ENCODE peak calls at places on chromosome 16, in eight cellular contexts. One of them, this sample, is unnamed.

GRCh38 chr16:14180431-14181059 is 109.4 kb downstream of the MRTFB start:
- DNase-seq in tibial nerve: no peak
- DNase-seq in caudate nucleus: no peak
- DNase-seq in substantia nigra: no peak
- DNase-seq in hepatocyte: no peak
- DNase-seq in PC-9: no peak
- DNase-seq in RWPE2: no peak
- DNase-seq in heart left ventricle: no peak
- DNase-seq in this sample: no peak

GRCh38 chr16:57278494-57278893 is 6.0 kb downstream of the PLLP start:
- DNase-seq in tibial nerve: no peak
- DNase-seq in caudate nucleus: peak
- DNase-seq in substantia nigra: peak
- DNase-seq in hepatocyte: no peak
- DNase-seq in PC-9: no peak
- DNase-seq in RWPE2: no peak
- DNase-seq in heart left ventricle: no peak
- DNase-seq in this sample: no peak

GRCh38 chr16:20675488-20676267 is 21.8 kb downstream of the ACSM1 start:
- DNase-seq in tibial nerve: no peak
- DNase-seq in caudate nucleus: no peak
- DNase-seq in substantia nigra: no peak
- DNase-seq in hepatocyte: peak
- DNase-seq in PC-9: peak
- DNase-seq in RWPE2: no peak
- DNase-seq in heart left ventricle: no peak
- DNase-seq in this sample: peak

GRCh38 chr16:48194828-48195566 is 39.2 kb upstream of the ABCC12 start:
- DNase-seq in tibial nerve: no peak
- DNase-seq in caudate nucleus: no peak
- DNase-seq in substantia nigra: no peak
- DNase-seq in hepatocyte: peak
- DNase-seq in PC-9: peak
- DNase-seq in RWPE2: peak
- DNase-seq in heart left ventricle: no peak
- DNase-seq in this sample: no peak

GRCh38 chr16:17316005-17316404 is 154.8 kb downstream of the XYLT1 start:
- DNase-seq in tibial nerve: no peak
- DNase-seq in caudate nucleus: no peak
- DNase-seq in substantia nigra: no peak
- DNase-seq in hepatocyte: no peak
- DNase-seq in PC-9: no peak
- DNase-seq in RWPE2: no peak
- DNase-seq in heart left ventricle: no peak
- DNase-seq in this sample: no peak

GRCh38 chr16:71917900-71918299 is 22.6 kb downstream of the IST1 start:
- DNase-seq in tibial nerve: no peak
- DNase-seq in caudate nucleus: no peak
- DNase-seq in substantia nigra: no peak
- DNase-seq in hepatocyte: peak
- DNase-seq in PC-9: no peak
- DNase-seq in RWPE2: no peak
- DNase-seq in heart left ventricle: no peak
- DNase-seq in this sample: no peak

GRCh38 chr16:27920391-27920891 is 143.1 kb downstream of the GSG1L start:
- DNase-seq in tibial nerve: no peak
- DNase-seq in caudate nucleus: no peak
- DNase-seq in substantia nigra: no peak
- DNase-seq in hepatocyte: peak
- DNase-seq in PC-9: peak
- DNase-seq in RWPE2: no peak
- DNase-seq in heart left ventricle: no peak
- DNase-seq in this sample: no peak

GRCh38 chr16:58022601-58023371 is 2.8 kb upstream of the MMP15 start:
- DNase-seq in tibial nerve: no peak
- DNase-seq in caudate nucleus: peak
- DNase-seq in substantia nigra: peak
- DNase-seq in hepatocyte: peak
- DNase-seq in PC-9: no peak
- DNase-seq in RWPE2: no peak
- DNase-seq in heart left ventricle: peak
- DNase-seq in this sample: no peak

GRCh38 chr16:4588961-4589360 is 25.7 kb downstream of the UBALD1 start:
- DNase-seq in tibial nerve: no peak
- DNase-seq in caudate nucleus: no peak
- DNase-seq in substantia nigra: no peak
- DNase-seq in hepatocyte: no peak
- DNase-seq in PC-9: no peak
- DNase-seq in RWPE2: no peak
- DNase-seq in heart left ventricle: no peak
- DNase-seq in this sample: no peak

GRCh38 chr16:69132424-69133252 is at the start of the genes CHTF8 and UTP4:
- DNase-seq in tibial nerve: peak
- DNase-seq in caudate nucleus: peak
- DNase-seq in substantia nigra: peak
- DNase-seq in hepatocyte: peak
- DNase-seq in PC-9: peak
- DNase-seq in RWPE2: peak
- DNase-seq in heart left ventricle: peak
- DNase-seq in this sample: peak

GRCh38 chr16:13307255-13307654 is 405.9 kb downstream of the SHISA9 start:
- DNase-seq in tibial nerve: no peak
- DNase-seq in caudate nucleus: no peak
- DNase-seq in substantia nigra: no peak
- DNase-seq in hepatocyte: no peak
- DNase-seq in PC-9: peak
- DNase-seq in RWPE2: peak
- DNase-seq in heart left ventricle: no peak
- DNase-seq in this sample: peak

GRCh38 chr16:69522732-69523404 is 42.9 kb upstream of the NFAT5 start:
- DNase-seq in tibial nerve: no peak
- DNase-seq in caudate nucleus: no peak
- DNase-seq in substantia nigra: no peak
- DNase-seq in hepatocyte: no peak
- DNase-seq in PC-9: no peak
- DNase-seq in RWPE2: no peak
- DNase-seq in heart left ventricle: no peak
- DNase-seq in this sample: peak

GRCh38 chr16:6125483-6126259 is 1028.1 kb upstream of the EEF2KMT start:
- DNase-seq in tibial nerve: no peak
- DNase-seq in caudate nucleus: no peak
- DNase-seq in substantia nigra: no peak
- DNase-seq in hepatocyte: no peak
- DNase-seq in PC-9: no peak
- DNase-seq in RWPE2: no peak
- DNase-seq in heart left ventricle: no peak
- DNase-seq in this sample: no peak

DNA sequence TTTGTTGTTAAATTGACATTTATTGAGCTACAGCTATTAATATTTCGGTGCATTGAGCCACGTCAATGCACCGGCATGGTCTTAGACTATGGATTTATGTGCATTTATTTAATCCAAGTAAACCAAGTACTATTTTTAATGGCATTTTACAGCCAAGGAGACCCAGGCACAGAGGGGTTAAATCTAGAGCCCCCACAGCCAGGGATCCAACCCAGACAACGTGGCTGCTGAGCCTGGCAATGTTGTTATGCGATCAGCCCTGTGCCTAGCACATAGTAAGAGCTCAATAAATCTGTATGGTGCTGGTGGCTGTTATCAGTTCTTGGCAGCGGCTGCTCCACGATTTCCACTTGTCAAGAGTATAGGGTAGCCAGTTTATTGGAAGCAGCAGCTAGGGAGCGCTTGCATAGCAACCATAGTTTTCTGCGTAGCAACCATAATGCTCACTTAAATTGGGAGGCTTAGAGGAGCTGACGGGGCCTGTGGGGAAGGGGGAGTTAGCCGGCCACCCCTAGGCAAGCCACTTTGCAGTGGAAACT is 541 bp upstream of the RBBP6 start:
- DNase-seq in tibial nerve: no peak
- DNase-seq in caudate nucleus: no peak
- DNase-seq in substantia nigra: no peak
- DNase-seq in hepatocyte: no peak
- DNase-seq in PC-9: no peak
- DNase-seq in RWPE2: no peak
- DNase-seq in heart left ventricle: no peak
- DNase-seq in this sample: no peak
- H3K27ac ChIP-seq in tibial nerve: peak
- H3K27ac ChIP-seq in caudate nucleus: peak
- H3K27ac ChIP-seq in substantia nigra: peak
- H3K27ac ChIP-seq in hepatocyte: peak
- H3K27ac ChIP-seq in PC-9: no peak
- H3K27ac ChIP-seq in RWPE2: peak
- H3K27ac ChIP-seq in heart left ventricle: peak
- H3K27ac ChIP-seq in this sample: peak

DNA sequence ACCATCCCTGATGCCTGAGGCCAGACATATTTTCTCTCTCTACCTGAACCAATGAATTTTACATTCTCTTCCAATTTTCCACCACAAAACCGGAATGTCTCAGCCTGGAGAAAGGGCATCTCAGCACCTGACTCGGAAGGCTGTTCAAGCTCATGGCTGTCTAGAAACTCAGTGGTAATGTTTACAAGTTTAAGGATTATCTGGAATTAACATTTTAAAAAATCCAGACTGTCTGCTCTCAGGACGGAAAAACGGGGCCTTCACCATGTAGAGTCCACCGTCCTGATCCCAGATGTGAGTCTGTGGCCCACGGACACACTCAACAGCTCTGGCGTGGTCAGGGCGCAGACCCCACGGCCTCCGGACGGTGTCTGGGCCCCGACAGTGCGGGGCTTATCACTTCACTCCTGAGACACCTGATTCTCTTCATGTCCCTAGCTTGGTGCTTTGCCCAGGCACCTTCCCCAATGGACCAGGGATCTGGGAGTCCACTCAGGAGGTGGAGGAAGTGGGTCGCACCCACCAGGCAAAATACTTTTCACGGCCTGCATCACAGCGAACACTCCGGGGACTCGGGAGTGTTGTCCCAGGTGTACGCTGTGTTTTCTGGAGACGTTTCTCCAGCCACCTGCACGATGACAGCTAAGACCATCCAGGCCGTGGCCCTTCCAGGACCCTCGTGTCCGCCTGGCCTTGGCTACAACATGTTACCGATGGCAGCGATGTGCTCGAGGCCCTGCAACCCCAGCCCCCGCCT is 101.5 kb downstream of the ZNF778 start:
- DNase-seq in tibial nerve: no peak
- DNase-seq in caudate nucleus: no peak
- DNase-seq in substantia nigra: no peak
- DNase-seq in hepatocyte: no peak
- DNase-seq in PC-9: no peak
- DNase-seq in RWPE2: no peak
- DNase-seq in heart left ventricle: no peak
- DNase-seq in this sample: no peak
- H3K27ac ChIP-seq in tibial nerve: no peak
- H3K27ac ChIP-seq in caudate nucleus: no peak
- H3K27ac ChIP-seq in substantia nigra: no peak
- H3K27ac ChIP-seq in hepatocyte: peak
- H3K27ac ChIP-seq in PC-9: peak
- H3K27ac ChIP-seq in RWPE2: peak
- H3K27ac ChIP-seq in heart left ventricle: peak
- H3K27ac ChIP-seq in this sample: peak

DNA sequence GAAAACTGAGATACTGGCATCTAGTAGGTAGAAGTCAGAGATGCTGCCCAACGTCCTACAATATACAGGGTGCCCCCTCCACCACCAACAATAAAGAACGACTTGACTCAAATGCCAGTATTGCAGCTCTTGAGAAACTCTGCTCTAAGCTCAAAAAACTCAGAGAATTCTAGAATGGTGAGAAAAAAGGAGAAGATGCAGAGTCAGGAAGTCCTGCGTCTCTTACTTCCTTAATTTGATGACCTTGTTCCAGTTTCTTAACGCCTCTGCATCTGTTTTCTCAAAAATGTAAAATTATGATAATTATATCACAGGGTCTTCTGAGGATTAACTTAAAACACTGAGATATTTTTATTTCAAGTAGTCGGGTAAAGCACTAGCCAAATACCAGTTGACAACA is 1.7 kb upstream of the HSBP1 start:
- DNase-seq in tibial nerve: no peak
- DNase-seq in caudate nucleus: no peak
- DNase-seq in substantia nigra: no peak
- DNase-seq in hepatocyte: no peak
- DNase-seq in PC-9: no peak
- DNase-seq in RWPE2: no peak
- DNase-seq in heart left ventricle: no peak
- DNase-seq in this sample: no peak
- H3K27ac ChIP-seq in tibial nerve: peak
- H3K27ac ChIP-seq in caudate nucleus: peak
- H3K27ac ChIP-seq in substantia nigra: peak
- H3K27ac ChIP-seq in hepatocyte: no peak
- H3K27ac ChIP-seq in PC-9: no peak
- H3K27ac ChIP-seq in RWPE2: no peak
- H3K27ac ChIP-seq in heart left ventricle: no peak
- H3K27ac ChIP-seq in this sample: no peak

GRCh38 chr16:2024026-2024425 is 2.7 kb upstream of the NHERF2 start:
- DNase-seq in tibial nerve: no peak
- DNase-seq in caudate nucleus: no peak
- DNase-seq in substantia nigra: no peak
- DNase-seq in hepatocyte: no peak
- DNase-seq in PC-9: no peak
- DNase-seq in RWPE2: no peak
- DNase-seq in heart left ventricle: no peak
- DNase-seq in this sample: no peak

GRCh38 chr16:2019919-2020831 is 590 bp downstream of the NPW start:
- DNase-seq in tibial nerve: no peak
- DNase-seq in caudate nucleus: no peak
- DNase-seq in substantia nigra: no peak
- DNase-seq in hepatocyte: peak
- DNase-seq in PC-9: no peak
- DNase-seq in RWPE2: no peak
- DNase-seq in heart left ventricle: no peak
- DNase-seq in this sample: no peak

GRCh38 chr16:2023098-2023925 is 3.4 kb upstream of the NHERF2 start:
- DNase-seq in tibial nerve: peak
- DNase-seq in caudate nucleus: peak
- DNase-seq in substantia nigra: peak
- DNase-seq in hepatocyte: peak
- DNase-seq in PC-9: peak
- DNase-seq in RWPE2: no peak
- DNase-seq in heart left ventricle: peak
- DNase-seq in this sample: peak

GRCh38 chr16:2025251-2025650 is 1.5 kb upstream of the NHERF2 start:
- DNase-seq in tibial nerve: no peak
- DNase-seq in caudate nucleus: no peak
- DNase-seq in substantia nigra: no peak
- DNase-seq in hepatocyte: no peak
- DNase-seq in PC-9: no peak
- DNase-seq in RWPE2: peak
- DNase-seq in heart left ventricle: no peak
- DNase-seq in this sample: no peak

GRCh38 chr16:2022723-2023097 is 3.1 kb downstream of the NPW start:
- DNase-seq in tibial nerve: no peak
- DNase-seq in caudate nucleus: no peak
- DNase-seq in substantia nigra: no peak
- DNase-seq in hepatocyte: peak
- DNase-seq in PC-9: peak
- DNase-seq in RWPE2: no peak
- DNase-seq in heart left ventricle: no peak
- DNase-seq in this sample: peak
- H3K27ac ChIP-seq in tibial nerve: no peak
- H3K27ac ChIP-seq in caudate nucleus: no peak
- H3K27ac ChIP-seq in substantia nigra: peak
- H3K27ac ChIP-seq in hepatocyte: peak
- H3K27ac ChIP-seq in PC-9: no peak
- H3K27ac ChIP-seq in RWPE2: no peak
- H3K27ac ChIP-seq in heart left ventricle: no peak
- H3K27ac ChIP-seq in this sample: peak

GRCh38 chr16:74307383-74307782 is 10.8 kb downstream of the PSMD7 start:
- DNase-seq in tibial nerve: no peak
- DNase-seq in caudate nucleus: no peak
- DNase-seq in substantia nigra: no peak
- DNase-seq in hepatocyte: no peak
- DNase-seq in PC-9: no peak
- DNase-seq in RWPE2: no peak
- DNase-seq in heart left ventricle: no peak
- DNase-seq in this sample: no peak
- H3K27ac ChIP-seq in tibial nerve: no peak
- H3K27ac ChIP-seq in caudate nucleus: no peak
- H3K27ac ChIP-seq in substantia nigra: no peak
- H3K27ac ChIP-seq in hepatocyte: no peak
- H3K27ac ChIP-seq in PC-9: no peak
- H3K27ac ChIP-seq in RWPE2: no peak
- H3K27ac ChIP-seq in heart left ventricle: no peak
- H3K27ac ChIP-seq in this sample: no peak